ENCODE peak calls at places on chromosomes 6 and 20, in nine cellular contexts. One of them, this sample, is unnamed.

GRCh38 chr6:153129873-153130514 is 1.1 kb downstream of the RGS17 start:
- DNase-seq in mesenteric fat pad: no peak
- DNase-seq in stimulated activated CD4-positive, alpha-beta T cell treated with anti-CD3 and anti-CD28 coated beads, Interleukin-12 subunit alpha, Interleukin-12 subunit beta, amount 100 ng/mL, for 4 hours: no peak
- DNase-seq in transverse colon: no peak
- DNase-seq in progenitor cell of endocrine pancreas: no peak
- DNase-seq in stimulated activated naive CD8-positive, alpha-beta T cell treated with anti-CD3 and anti-CD28 coated beads, Interleukin-15, Interleukin-2, amounts not matched to agents 100 U/mL and 50 U/mL, for 24 hours: peak
- DNase-seq in NCI-H1417 treated with DMSO at 0.1 percent for 48 hours: no peak
- DNase-seq in stimulated activated CD8-positive, alpha-beta memory T cell treated with anti-CD3 and anti-CD28 coated beads, Interleukin-2, amount 100 ng/mL, for 1 hour: no peak
- DNase-seq in HuH-7.5: no peak
- DNase-seq in this sample: no peak

GRCh38 chr6:128725271-128726233 is 157.4 kb upstream of the LAMA2 start:
- DNase-seq in mesenteric fat pad: no peak
- DNase-seq in stimulated activated CD4-positive, alpha-beta T cell treated with anti-CD3 and anti-CD28 coated beads, Interleukin-12 subunit alpha, Interleukin-12 subunit beta, amount 100 ng/mL, for 4 hours: no peak
- DNase-seq in transverse colon: peak
- DNase-seq in progenitor cell of endocrine pancreas: peak
- DNase-seq in stimulated activated naive CD8-positive, alpha-beta T cell treated with anti-CD3 and anti-CD28 coated beads, Interleukin-15, Interleukin-2, amounts not matched to agents 100 U/mL and 50 U/mL, for 24 hours: peak
- DNase-seq in NCI-H1417 treated with DMSO at 0.1 percent for 48 hours: no peak
- DNase-seq in stimulated activated CD8-positive, alpha-beta memory T cell treated with anti-CD3 and anti-CD28 coated beads, Interleukin-2, amount 100 ng/mL, for 1 hour: no peak
- DNase-seq in HuH-7.5: no peak
- DNase-seq in this sample: no peak

GRCh38 chr6:158764188-158764849 is 54.8 kb downstream of the EZR start:
- DNase-seq in mesenteric fat pad: no peak
- DNase-seq in stimulated activated CD4-positive, alpha-beta T cell treated with anti-CD3 and anti-CD28 coated beads, Interleukin-12 subunit alpha, Interleukin-12 subunit beta, amount 100 ng/mL, for 4 hours: no peak
- DNase-seq in transverse colon: no peak
- DNase-seq in progenitor cell of endocrine pancreas: no peak
- DNase-seq in stimulated activated naive CD8-positive, alpha-beta T cell treated with anti-CD3 and anti-CD28 coated beads, Interleukin-15, Interleukin-2, amounts not matched to agents 100 U/mL and 50 U/mL, for 24 hours: no peak
- DNase-seq in NCI-H1417 treated with DMSO at 0.1 percent for 48 hours: no peak
- DNase-seq in stimulated activated CD8-positive, alpha-beta memory T cell treated with anti-CD3 and anti-CD28 coated beads, Interleukin-2, amount 100 ng/mL, for 1 hour: no peak
- DNase-seq in HuH-7.5: no peak
- DNase-seq in this sample: peak

GRCh38 chr6:38846361-38846760 is 131.2 kb downstream of the DNAH8 start:
- DNase-seq in mesenteric fat pad: no peak
- DNase-seq in stimulated activated CD4-positive, alpha-beta T cell treated with anti-CD3 and anti-CD28 coated beads, Interleukin-12 subunit alpha, Interleukin-12 subunit beta, amount 100 ng/mL, for 4 hours: no peak
- DNase-seq in transverse colon: no peak
- DNase-seq in progenitor cell of endocrine pancreas: no peak
- DNase-seq in stimulated activated naive CD8-positive, alpha-beta T cell treated with anti-CD3 and anti-CD28 coated beads, Interleukin-15, Interleukin-2, amounts not matched to agents 100 U/mL and 50 U/mL, for 24 hours: no peak
- DNase-seq in NCI-H1417 treated with DMSO at 0.1 percent for 48 hours: no peak
- DNase-seq in stimulated activated CD8-positive, alpha-beta memory T cell treated with anti-CD3 and anti-CD28 coated beads, Interleukin-2, amount 100 ng/mL, for 1 hour: no peak
- DNase-seq in HuH-7.5: no peak
- DNase-seq in this sample: no peak

GRCh38 chr6:157978021-157978783 is 3.5 kb upstream of the SYNJ2 start:
- DNase-seq in mesenteric fat pad: peak
- DNase-seq in stimulated activated CD4-positive, alpha-beta T cell treated with anti-CD3 and anti-CD28 coated beads, Interleukin-12 subunit alpha, Interleukin-12 subunit beta, amount 100 ng/mL, for 4 hours: no peak
- DNase-seq in transverse colon: no peak
- DNase-seq in progenitor cell of endocrine pancreas: no peak
- DNase-seq in stimulated activated naive CD8-positive, alpha-beta T cell treated with anti-CD3 and anti-CD28 coated beads, Interleukin-15, Interleukin-2, amounts not matched to agents 100 U/mL and 50 U/mL, for 24 hours: no peak
- DNase-seq in NCI-H1417 treated with DMSO at 0.1 percent for 48 hours: no peak
- DNase-seq in stimulated activated CD8-positive, alpha-beta memory T cell treated with anti-CD3 and anti-CD28 coated beads, Interleukin-2, amount 100 ng/mL, for 1 hour: no peak
- DNase-seq in HuH-7.5: no peak
- DNase-seq in this sample: no peak

GRCh38 chr6:83615025-83615999 is 93.6 kb downstream of the SNAP91 start:
- DNase-seq in mesenteric fat pad: no peak
- DNase-seq in stimulated activated CD4-positive, alpha-beta T cell treated with anti-CD3 and anti-CD28 coated beads, Interleukin-12 subunit alpha, Interleukin-12 subunit beta, amount 100 ng/mL, for 4 hours: no peak
- DNase-seq in transverse colon: no peak
- DNase-seq in progenitor cell of endocrine pancreas: no peak
- DNase-seq in stimulated activated naive CD8-positive, alpha-beta T cell treated with anti-CD3 and anti-CD28 coated beads, Interleukin-15, Interleukin-2, amounts not matched to agents 100 U/mL and 50 U/mL, for 24 hours: no peak
- DNase-seq in NCI-H1417 treated with DMSO at 0.1 percent for 48 hours: no peak
- DNase-seq in stimulated activated CD8-positive, alpha-beta memory T cell treated with anti-CD3 and anti-CD28 coated beads, Interleukin-2, amount 100 ng/mL, for 1 hour: no peak
- DNase-seq in HuH-7.5: peak
- DNase-seq in this sample: no peak

GRCh38 chr6:71887006-71887743 is 825 bp downstream of the RIMS1 start:
- DNase-seq in mesenteric fat pad: no peak
- DNase-seq in stimulated activated CD4-positive, alpha-beta T cell treated with anti-CD3 and anti-CD28 coated beads, Interleukin-12 subunit alpha, Interleukin-12 subunit beta, amount 100 ng/mL, for 4 hours: no peak
- DNase-seq in transverse colon: no peak
- DNase-seq in progenitor cell of endocrine pancreas: no peak
- DNase-seq in stimulated activated naive CD8-positive, alpha-beta T cell treated with anti-CD3 and anti-CD28 coated beads, Interleukin-15, Interleukin-2, amounts not matched to agents 100 U/mL and 50 U/mL, for 24 hours: no peak
- DNase-seq in NCI-H1417 treated with DMSO at 0.1 percent for 48 hours: no peak
- DNase-seq in stimulated activated CD8-positive, alpha-beta memory T cell treated with anti-CD3 and anti-CD28 coated beads, Interleukin-2, amount 100 ng/mL, for 1 hour: no peak
- DNase-seq in HuH-7.5: no peak
- DNase-seq in this sample: no peak

GRCh38 chr20:327041-327945 is 1.9 kb downstream of the SOX12 start:
- DNase-seq in mesenteric fat pad: peak
- DNase-seq in stimulated activated CD4-positive, alpha-beta T cell treated with anti-CD3 and anti-CD28 coated beads, Interleukin-12 subunit alpha, Interleukin-12 subunit beta, amount 100 ng/mL, for 4 hours: peak
- DNase-seq in transverse colon: peak
- DNase-seq in progenitor cell of endocrine pancreas: peak
- DNase-seq in stimulated activated naive CD8-positive, alpha-beta T cell treated with anti-CD3 and anti-CD28 coated beads, Interleukin-15, Interleukin-2, amounts not matched to agents 100 U/mL and 50 U/mL, for 24 hours: peak
- DNase-seq in NCI-H1417 treated with DMSO at 0.1 percent for 48 hours: peak
- DNase-seq in stimulated activated CD8-positive, alpha-beta memory T cell treated with anti-CD3 and anti-CD28 coated beads, Interleukin-2, amount 100 ng/mL, for 1 hour: peak
- DNase-seq in HuH-7.5: peak
- DNase-seq in this sample: peak

GRCh38 chr6:163945813-163946212 is 531.3 kb downstream of the QKI start:
- DNase-seq in mesenteric fat pad: no peak
- DNase-seq in stimulated activated CD4-positive, alpha-beta T cell treated with anti-CD3 and anti-CD28 coated beads, Interleukin-12 subunit alpha, Interleukin-12 subunit beta, amount 100 ng/mL, for 4 hours: no peak
- DNase-seq in transverse colon: no peak
- DNase-seq in progenitor cell of endocrine pancreas: no peak
- DNase-seq in stimulated activated naive CD8-positive, alpha-beta T cell treated with anti-CD3 and anti-CD28 coated beads, Interleukin-15, Interleukin-2, amounts not matched to agents 100 U/mL and 50 U/mL, for 24 hours: no peak
- DNase-seq in NCI-H1417 treated with DMSO at 0.1 percent for 48 hours: no peak
- DNase-seq in stimulated activated CD8-positive, alpha-beta memory T cell treated with anti-CD3 and anti-CD28 coated beads, Interleukin-2, amount 100 ng/mL, for 1 hour: no peak
- DNase-seq in HuH-7.5: no peak
- DNase-seq in this sample: no peak

GRCh38 chr6:32168807-32169206 is 4.4 kb downstream of the EGFL8 start:
- DNase-seq in mesenteric fat pad: no peak
- DNase-seq in stimulated activated CD4-positive, alpha-beta T cell treated with anti-CD3 and anti-CD28 coated beads, Interleukin-12 subunit alpha, Interleukin-12 subunit beta, amount 100 ng/mL, for 4 hours: no peak
- DNase-seq in transverse colon: no peak
- DNase-seq in progenitor cell of endocrine pancreas: no peak
- DNase-seq in stimulated activated naive CD8-positive, alpha-beta T cell treated with anti-CD3 and anti-CD28 coated beads, Interleukin-15, Interleukin-2, amounts not matched to agents 100 U/mL and 50 U/mL, for 24 hours: no peak
- DNase-seq in NCI-H1417 treated with DMSO at 0.1 percent for 48 hours: no peak
- DNase-seq in stimulated activated CD8-positive, alpha-beta memory T cell treated with anti-CD3 and anti-CD28 coated beads, Interleukin-2, amount 100 ng/mL, for 1 hour: no peak
- DNase-seq in HuH-7.5: no peak
- DNase-seq in this sample: no peak